ENCODE peak calls at places on chromosomes 5 and 9, in nine cellular contexts. K is tibial nerve, I is stomach, S is A549, F is sigmoid colon, X is HepG2, Q is GM12878, M is K562, U is suprapubic skin. G is an unnamed sample.

GRCh38 chr5:96175090-96175489 is 213.4 kb upstream of the ELL2 start:
- DNase-seq in M (no peak), X (no peak), U (no peak), Q (peak), I (no peak), S (peak), K (no peak), F (no peak), G (no peak)

GRCh38 chr5:58085800-58086199 is 374.1 kb downstream of the PLK2 start:
- DNase-seq in K (no peak), F (no peak), Q (no peak), S (peak), I (peak), M (no peak), U (no peak), X (no peak), G (no peak)

GRCh38 chr5:12017037-12017436 is 112.8 kb upstream of the CTNND2 start:
- DNase-seq in U (no peak), K (no peak), F (no peak), X (no peak), Q (no peak), I (no peak), M (no peak), S (no peak), G (no peak)

GRCh38 chr9:115522928-115523327 is 405.0 kb upstream of the TNC start:
- DNase-seq in F (no peak), U (no peak), I (no peak), X (no peak), Q (no peak), K (no peak), M (no peak), S (no peak), G (no peak)

GRCh38 chr5:125317546-125317995 is 571.1 kb upstream of the ZNF608 start:
- DNase-seq in U (no peak), M (no peak), K (no peak), F (no peak), X (no peak), S (no peak), I (no peak), Q (no peak), G (no peak)

GRCh38 chr5:133658327-133658726 is 46.0 kb upstream of the FSTL4 start:
- DNase-seq in I (no peak), Q (no peak), U (no peak), X (no peak), S (no peak), M (no peak), F (no peak), K (no peak), G (no peak)

GRCh38 chr5:124102491-124102890 is 590.5 kb downstream of the CSNK1G3 start:
- DNase-seq in M (no peak), F (no peak), Q (no peak), U (no peak), S (no peak), K (no peak), X (no peak), I (no peak), G (no peak)

GRCh38 chr9:93119953-93120845 is 13.9 kb downstream of the NINJ1 start:
- DNase-seq in F (peak), M (peak), K (peak), I (peak), X (peak), S (peak), Q (no peak), U (peak), G (peak)

GRCh38 chr5:74288038-74288437 is 352.5 kb downstream of the ENC1 start:
- DNase-seq in K (no peak), X (no peak), Q (no peak), S (no peak), M (no peak), F (no peak), I (no peak), U (no peak), G (no peak)

GRCh38 chr9:92954078-92954861 is 6.9 kb downstream of the FGD3 start:
- DNase-seq in Q (peak), K (no peak), I (peak), U (peak), X (no peak), S (no peak), M (no peak), F (no peak), G (no peak)

GRCh38 chr9:3243676-3244075 is 282.1 kb downstream of the RFX3 start:
- DNase-seq in M (no peak), X (no peak), Q (no peak), K (no peak), F (no peak), U (no peak), I (no peak), S (no peak), G (no peak)

GRCh38 chr5:42242829-42243485 is 180.3 kb upstream of the GHR start:
- DNase-seq in U (no peak), Q (no peak), F (peak), M (no peak), I (no peak), S (no peak), K (peak), X (no peak), G (no peak)

GRCh38 chr9:116298992-116299391 is 145.4 kb downstream of the PAPPA start:
- DNase-seq in S (no peak), F (no peak), K (no peak), X (no peak), I (no peak), U (no peak), Q (no peak), M (no peak), G (no peak)

GRCh38 chr9:77708416-77708815 is 60.3 kb upstream of the GNA14 start:
- DNase-seq in U (no peak), M (no peak), Q (no peak), K (no peak), I (no peak), F (no peak), X (no peak), S (no peak), G (no peak)

GRCh38 chr5:160390787-160391696 is 8.8 kb downstream of the FAM200C start:
- DNase-seq in F (no peak), S (peak), X (peak), K (no peak), M (peak), Q (no peak), U (no peak), I (no peak), G (no peak)

GRCh38 chr9:36903541-36904435 is 130.3 kb downstream of the PAX5 start:
- DNase-seq in K (no peak), F (no peak), X (peak), I (peak), S (peak), M (peak), U (peak), Q (peak), G (peak)

GRCh38 chr5:132876020-132876759 is 2.7 kb downstream of the LEAP2 start:
- DNase-seq in I (no peak), Q (no peak), F (no peak), S (no peak), X (no peak), M (no peak), K (no peak), U (no peak), G (no peak)

GRCh38 chr9:71223953-71224538 is 102.6 kb upstream of the TRPM3 start:
- DNase-seq in X (peak), M (peak), U (no peak), S (no peak), F (no peak), I (no peak), K (no peak), Q (no peak), G (no peak)

GRCh38 chr5:145479271-145479670 is 355.9 kb downstream of the PRELID2 start:
- DNase-seq in M (no peak), K (no peak), U (no peak), F (no peak), Q (no peak), S (no peak), X (no peak), I (no peak), G (no peak)

GRCh38 chr5:168086104-168086610 is 205.3 kb upstream of the WWC1 start:
- DNase-seq in F (peak), M (no peak), U (no peak), I (no peak), K (no peak), X (peak), S (peak), Q (no peak), G (no peak)

GRCh38 chr9:15271403-15271802 is 35.6 kb downstream of the TTC39B start:
- DNase-seq in F (no peak), X (no peak), S (no peak), U (no peak), Q (no peak), K (no peak), M (peak), I (no peak), G (no peak)

GRCh38 chr5:81789033-81789432 is 38.1 kb upstream of the SSBP2 start:
- DNase-seq in K (no peak), Q (no peak), M (peak), I (no peak), F (no peak), X (no peak), S (no peak), U (no peak), G (no peak)

GRCh38 chr9:82790868-82791267 is 272.1 kb downstream of the RASEF start:
- DNase-seq in I (no peak), F (no peak), Q (no peak), K (no peak), M (no peak), U (no peak), S (no peak), X (no peak), G (no peak)

GRCh38 chr5:851553-851952 is 767 bp upstream of the ZDHHC11 start:
- DNase-seq in F (peak), Q (no peak), S (no peak), K (no peak), I (no peak), U (peak), M (no peak), X (no peak), G (no peak)

GRCh38 chr9:69471433-69471832 is 146.4 kb downstream of the ENTREP1 start:
- DNase-seq in U (no peak), X (no peak), F (no peak), I (no peak), M (no peak), S (peak), Q (no peak), K (no peak), G (no peak)

GRCh38 chr5:140571105-140571504 is 6.5 kb downstream of the SLC35A4 start:
- DNase-seq in U (no peak), X (no peak), I (no peak), S (no peak), K (no peak), F (peak), Q (no peak), M (no peak), G (peak)

GRCh38 chr5:140574165-140574564 is 9.5 kb downstream of the SLC35A4 start:
- DNase-seq in Q (no peak), S (peak), X (no peak), U (no peak), M (no peak), K (no peak), F (no peak), I (no peak), G (no peak)

GRCh38 chr5:140573683-140574082 is 9.1 kb downstream of the SLC35A4 start:
- DNase-seq in M (no peak), Q (no peak), X (no peak), U (no peak), S (no peak), K (no peak), I (no peak), F (peak), G (no peak)

GRCh38 chr5:140576776-140577201 is 12.2 kb downstream of the SLC35A4 start:
- DNase-seq in Q (no peak), F (no peak), X (peak), M (no peak), I (no peak), U (no peak), S (no peak), K (no peak), G (no peak)

DNA sequence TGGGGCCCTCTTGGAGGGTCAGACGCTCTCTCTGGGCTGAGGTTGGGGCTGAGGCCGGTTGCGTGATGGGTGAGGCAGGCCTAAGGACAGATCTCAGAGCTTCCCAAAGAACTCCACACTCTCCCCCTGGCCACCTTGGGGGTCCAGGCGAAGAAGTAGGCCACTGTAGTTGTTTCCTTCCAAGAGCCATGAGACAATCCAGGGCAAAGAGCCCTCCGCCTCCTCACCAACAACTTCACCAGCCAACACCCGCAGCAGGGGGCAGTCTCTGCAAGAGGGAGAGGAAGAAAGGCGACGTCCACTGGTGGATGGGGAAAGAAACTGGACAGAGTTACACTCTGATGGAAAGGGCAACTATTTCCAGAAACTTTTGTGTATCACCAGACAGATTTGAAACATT is 10.7 kb downstream of the SLC35A4 start:
- DNase-seq in M (peak), Q (no peak), U (no peak), S (peak), K (peak), X (peak), F (peak), I (peak), G (no peak)
- H3K27ac ChIP-seq in M (no peak), Q (no peak), U (no peak), S (no peak), K (no peak), X (no peak), F (no peak), I (no peak), G (no peak)

DNA sequence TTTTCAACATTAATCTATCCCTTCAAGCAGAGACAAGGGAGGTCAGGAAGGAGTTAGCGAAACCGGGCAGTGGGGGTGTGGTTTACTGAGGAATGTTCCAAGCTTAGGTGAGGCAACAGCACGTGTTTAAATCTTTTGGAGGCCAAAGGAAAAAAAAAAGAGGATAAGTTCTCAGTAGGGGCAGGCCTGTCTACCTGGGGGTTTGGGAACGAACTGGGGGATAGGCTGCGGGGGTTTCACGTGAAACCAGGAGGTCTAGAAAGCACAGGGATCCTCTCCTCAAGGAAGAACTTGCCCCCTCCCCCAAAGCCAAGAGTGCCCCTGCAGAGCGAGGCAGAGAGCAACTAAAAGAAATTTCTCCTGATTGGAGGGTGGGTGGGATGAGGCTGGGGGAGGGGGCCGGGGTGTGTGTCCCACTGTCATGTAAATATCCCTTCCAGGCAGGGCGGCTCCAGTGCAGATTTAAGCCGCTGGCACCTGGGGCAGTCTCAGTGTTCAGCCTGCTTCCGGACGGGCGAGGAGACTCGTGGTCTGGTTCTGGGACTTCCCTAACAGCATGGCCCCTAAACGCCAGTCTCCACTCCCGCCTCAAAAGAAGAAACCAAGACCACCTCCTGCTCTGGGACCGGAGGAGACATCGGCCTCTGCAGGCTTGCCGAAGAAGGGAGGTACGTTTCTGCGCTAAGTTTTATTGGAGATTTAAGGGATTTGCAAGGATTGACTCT is 5.5 kb upstream of the SET start:
- DNase-seq in I (peak), Q (no peak), S (peak), K (peak), U (peak), M (no peak), F (no peak), X (no peak), G (peak)
- TF ChIP-seq EP300 in I (no peak), Q (no peak), S (no peak), K (peak), U (no peak), M (no peak), F (no peak), X (no peak), G (no peak)

DNA sequence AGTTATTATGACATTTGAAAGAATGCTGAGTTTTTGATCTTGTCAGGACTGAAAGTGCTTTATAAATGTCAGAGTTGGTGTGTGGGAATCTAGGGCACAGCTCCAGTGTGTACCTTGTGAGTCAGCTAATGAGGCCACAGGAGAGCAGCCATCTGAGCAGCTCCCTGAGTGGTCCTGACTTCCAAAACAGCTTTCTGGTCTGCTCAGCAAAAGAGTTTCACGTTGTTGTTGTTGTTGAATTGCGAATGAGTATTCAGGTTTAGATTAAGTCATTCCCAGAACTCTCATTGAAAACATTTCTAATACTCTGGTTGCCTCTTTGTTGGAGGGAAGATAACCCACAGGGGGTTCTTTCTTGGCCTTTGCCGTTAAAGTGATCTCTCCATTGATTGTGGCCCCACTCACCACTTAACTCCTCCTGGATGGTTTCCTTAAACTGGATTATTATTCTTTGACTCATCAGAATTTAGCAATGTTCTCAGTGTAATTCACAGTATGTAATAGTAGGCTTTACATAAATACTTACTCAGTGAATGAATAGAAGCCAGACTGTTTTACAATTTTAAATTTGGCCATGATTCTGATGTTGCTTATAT is 125.1 kb upstream of the SGCD start:
- DNase-seq in M (no peak), F (no peak), S (peak), Q (no peak), U (no peak), K (peak), I (no peak), X (no peak), G (no peak)
- H3K27ac ChIP-seq in M (no peak), F (no peak), S (peak), Q (no peak), U (no peak), K (peak), I (no peak), X (no peak), G (no peak)

GRCh38 chr9:134010774-134011173 is 14.5 kb upstream of the BRD3OS start:
- DNase-seq in X (peak), F (no peak), U (no peak), I (peak), M (peak), S (no peak), K (no peak), Q (no peak), G (no peak)
- TF ChIP-seq EP300 in X (no peak), F (no peak), U (no peak), I (no peak), M (no peak), S (no peak), K (no peak), Q (no peak), G (no peak)

DNA sequence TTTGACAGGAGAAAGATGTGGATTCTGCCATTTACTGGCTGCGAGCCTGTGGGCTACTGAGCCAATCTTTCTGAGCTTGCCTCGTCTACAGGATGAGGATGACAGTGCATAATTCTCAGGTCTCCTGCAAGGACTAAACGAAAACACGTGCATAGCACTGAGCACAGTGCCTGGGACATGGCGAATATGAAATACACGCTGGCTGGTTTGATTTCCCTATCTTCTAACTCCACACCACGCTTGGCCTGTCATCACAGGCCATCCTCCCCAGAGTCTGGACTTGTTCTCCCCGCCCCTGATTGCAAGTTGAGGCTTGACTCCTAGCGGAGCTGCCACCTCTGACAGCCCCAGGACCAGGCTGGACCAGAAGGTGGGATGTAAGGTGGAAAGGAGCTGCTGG is 37.9 kb downstream of the ARPC5L start:
- DNase-seq in M (peak), U (no peak), Q (no peak), I (no peak), F (no peak), X (no peak), K (no peak), S (no peak), G (no peak)
- H3K27ac ChIP-seq in M (peak), U (no peak), Q (no peak), I (no peak), F (no peak), X (no peak), K (no peak), S (no peak), G (no peak)

GRCh38 chr9:137217276-137218211 is 4.5 kb downstream of the RNF208 start:
- DNase-seq in U (no peak), X (peak), M (peak), Q (no peak), K (peak), I (peak), F (no peak), S (no peak), G (no peak)
- TF ChIP-seq EP300 in U (no peak), X (no peak), M (no peak), Q (no peak), K (peak), I (no peak), F (no peak), S (no peak), G (no peak)

GRCh38 chr5:56124885-56125250 is 108.3 kb downstream of the ANKRD55 start:
- DNase-seq in M (no peak), U (no peak), I (no peak), X (no peak), F (no peak), Q (no peak), K (no peak), S (no peak), G (no peak)

GRCh38 chr5:56126487-56127179 is 106.5 kb downstream of the ANKRD55 start:
- DNase-seq in F (no peak), S (peak), K (no peak), I (no peak), X (no peak), Q (no peak), U (no peak), M (no peak), G (no peak)

GRCh38 chr5:56129288-56129687 is 103.8 kb downstream of the ANKRD55 start:
- DNase-seq in S (no peak), U (no peak), F (no peak), I (no peak), M (no peak), K (no peak), Q (no peak), X (no peak), G (no peak)

GRCh38 chr5:56130664-56131063 is 102.5 kb downstream of the ANKRD55 start:
- DNase-seq in K (no peak), X (no peak), U (no peak), F (no peak), M (no peak), S (no peak), Q (no peak), I (no peak), G (no peak)

GRCh38 chr5:56128166-56128565 is 105.0 kb downstream of the ANKRD55 start:
- DNase-seq in K (no peak), S (no peak), U (no peak), M (no peak), F (no peak), X (no peak), Q (no peak), I (peak), G (no peak)
- H3K27ac ChIP-seq in K (no peak), S (peak), U (no peak), M (no peak), F (no peak), X (no peak), Q (no peak), I (no peak), G (no peak)

GRCh38 chr5:66498791-66499207 is 97.4 kb upstream of the MAST4 start:
- DNase-seq in I (no peak), Q (no peak), K (no peak), U (no peak), S (peak), X (peak), M (peak), F (no peak), G (no peak)
- TF ChIP-seq EP300 in I (no peak), Q (no peak), K (no peak), U (no peak), S (no peak), X (no peak), M (no peak), F (no peak), G (no peak)

G was measured in ovary.